ENCODE peak calls at places on chromosomes 11 and 22, in ten cellular contexts. C is coronary artery; G is AG04450; B is bronchial epithelial cell; E is fibroblast of pulmonary artery; W is activated T-cell treated with anti-CD3 and anti-CD28 coated beads, Interleukin-2, amount 50 U/mL, for 1 hour; V is tibial artery; I is nephron progenitor cell; H is C1 segment of cervical spinal cord; D is stimulated activated CD4-positive, alpha-beta T cell treated with anti-CD3 and anti-CD28 coated beads, Interleukin-2, amount 100 ng/mL, for 48 hours. F is an unnamed sample.

GRCh38 chr22:32780726-32781310 is 20.7 kb upstream of the TIMP3 start:
- DNase-seq in G (no peak), V (no peak), H (no peak), D (no peak), W (no peak), C (no peak), B (no peak), E (no peak), I (no peak), F (no peak)

GRCh38 chr11:113118104-113118503 is 156.9 kb downstream of the NCAM1 start:
- DNase-seq in H (no peak), G (no peak), W (no peak), E (no peak), I (no peak), C (no peak), D (no peak), B (no peak), V (no peak), F (no peak)

GRCh38 chr11:19723572-19724342 is 11.1 kb downstream of the NAV2 start:
- DNase-seq in B (peak; percentile 67), W (peak; percentile 42), C (peak; percentile 84), V (peak; percentile 83), D (peak; percentile 16), G (no peak), E (peak; percentile 27), H (no peak), I (no peak), F (peak; percentile 68)

GRCh38 chr22:35996596-35996995 is 32.0 kb downstream of the RBFOX2 start:
- DNase-seq in H (no peak), E (no peak), I (no peak), V (no peak), C (no peak), B (no peak), W (no peak), G (no peak), D (no peak), F (no peak)

GRCh38 chr11:73980001-73980960 is 2.4 kb downstream of the UCP2 start:
- DNase-seq in C (no peak), G (no peak), I (no peak), B (peak; percentile 49), D (no peak), E (no peak), W (peak; percentile 78), V (peak; percentile 73), H (peak; percentile 16), F (peak; percentile 90)

GRCh38 chr11:109940816-109941215 is 152.4 kb upstream of the ZC3H12C start:
- DNase-seq in B (peak; percentile 99), H (no peak), W (no peak), E (peak; percentile 82), V (no peak), G (peak; percentile 76), C (no peak), D (no peak), I (no peak), F (no peak)

GRCh38 chr11:12786450-12786849 is 112.2 kb downstream of the TEAD1 start:
- DNase-seq in E (no peak), C (no peak), G (no peak), D (no peak), H (no peak), V (no peak), B (no peak), W (no peak), I (no peak), F (no peak)

GRCh38 chr11:126808851-126809250 is 191.7 kb downstream of the KIRREL3 start:
- DNase-seq in E (no peak), V (no peak), H (peak; percentile 24), I (no peak), D (no peak), C (no peak), G (no peak), W (no peak), B (no peak), F (no peak)

GRCh38 chr11:20056109-20057054 is 103.9 kb downstream of the DBX1 start:
- DNase-seq in W (no peak), I (no peak), E (no peak), D (no peak), G (no peak), C (peak; percentile 86), B (peak; percentile 89), V (peak; percentile 88), H (no peak), F (no peak)

GRCh38 chr11:121968638-121969037 is 147.4 kb downstream of the BLID start:
- DNase-seq in C (no peak), B (no peak), I (no peak), E (no peak), V (no peak), D (no peak), H (no peak), W (no peak), G (no peak), F (no peak)

GRCh38 chr11:8867035-8867434 is 44.0 kb upstream of the AKIP1 start:
- DNase-seq in D (no peak), B (no peak), H (no peak), G (no peak), W (no peak), C (no peak), I (no peak), V (no peak), E (peak; percentile 27), F (no peak)

GRCh38 chr11:837990-838307 is 4.4 kb downstream of the POLR2L start:
- DNase-seq in V (no peak), I (no peak), H (no peak), B (no peak), E (no peak), W (no peak), G (no peak), D (no peak), C (no peak), F (no peak)

GRCh38 chr11:2533642-2534115 is 88.9 kb downstream of the KCNQ1 start:
- DNase-seq in D (no peak), E (peak; percentile 91), W (no peak), H (peak; percentile 17), G (peak; percentile 86), I (peak; percentile 77), C (no peak), V (peak; percentile 81), B (peak; percentile 78), F (no peak)

GRCh38 chr22:23066200-23067022 is 3.9 kb upstream of the GNAZ start:
- DNase-seq in W (peak; percentile 9), G (no peak), E (no peak), V (peak; percentile 62), B (no peak), H (no peak), D (no peak), I (no peak), C (peak; percentile 57), F (no peak)

GRCh38 chr11:79018371-79018849 is 422.4 kb downstream of the TENM4 start:
- DNase-seq in H (no peak), D (no peak), E (peak; percentile 91), G (peak; percentile 83), V (no peak), W (no peak), C (no peak), I (no peak), B (peak; percentile 65), F (no peak)

GRCh38 chr11:70319694-70320093 is 49.2 kb downstream of the PPFIA1 start:
- DNase-seq in G (no peak), E (peak; percentile 39), B (no peak), H (no peak), V (no peak), D (no peak), C (no peak), I (no peak), W (no peak), F (no peak)

GRCh38 chr22:27880778-27881394 is 38.2 kb downstream of the PITPNB start:
- DNase-seq in G (peak; percentile 72), V (no peak), I (peak; percentile 33), W (no peak), C (no peak), D (no peak), E (peak; percentile 89), H (no peak), B (peak; percentile 66), F (peak; percentile 17)

GRCh38 chr11:118838905-118839553 is 44.7 kb upstream of the CXCR5 start:
- DNase-seq in I (no peak), B (no peak), D (no peak), G (no peak), H (no peak), C (no peak), W (no peak), V (no peak), E (no peak), F (no peak)

GRCh38 chr11:37557990-37558389 is 960.0 kb upstream of the RAG2 start:
- DNase-seq in I (no peak), G (no peak), B (no peak), C (no peak), H (no peak), D (no peak), E (no peak), V (no peak), W (no peak), F (no peak)

F was measured in central memory CD4-positive, alpha-beta T cell.